ENCODE peak calls at places on chromosome 4, in seven cellular contexts. O, W, D, A, B, S and H are unnamed samples.

GRCh38 chr4:65968873-65969272 is 298.6 kb upstream of the EPHA5 start:
- DNase-seq in W (no peak), D (no peak), O (no peak), S (no peak), A (no peak), B (no peak), H (no peak)

GRCh38 chr4:26298198-26298950 is 22.4 kb upstream of the RBPJ start:
- DNase-seq in W (no peak), D (no peak), S (no peak), O (no peak), B (no peak), A (no peak), H (no peak)

GRCh38 chr4:41213563-41214157 is 682 bp downstream of the APBB2 start:
- DNase-seq in O (no peak), B (no peak), A (peak; percentile 18), W (no peak), D (no peak), S (peak; percentile 31), H (peak; percentile 17)

GRCh38 chr4:78513411-78513975 is 38.1 kb upstream of the ANXA3 start:
- DNase-seq in W (no peak), B (no peak), O (no peak), S (no peak), A (no peak), D (no peak), H (no peak)

GRCh38 chr4:7121174-7121573 is 53.3 kb upstream of the GRPEL1 start:
- DNase-seq in S (no peak), W (no peak), B (no peak), D (no peak), O (no peak), A (no peak), H (no peak)

GRCh38 chr4:155759372-155760252 is 791 bp downstream of the GUCY1B1 start:
- DNase-seq in W (no peak), B (no peak), D (no peak), O (peak; percentile 25), A (peak; percentile 14), S (peak; percentile 37), H (peak; percentile 64)

GRCh38 chr4:148141536-148141935 is 300.7 kb downstream of the NR3C2 start:
- DNase-seq in W (no peak), D (no peak), S (no peak), O (no peak), A (no peak), B (no peak), H (no peak)

GRCh38 chr4:16123356-16124084 is 39.7 kb upstream of the PROM1 start:
- DNase-seq in S (peak; percentile 94), B (no peak), A (no peak), W (no peak), D (no peak), O (peak; percentile 39), H (no peak)

GRCh38 chr4:122309988-122310626 is 68.7 kb upstream of the ADAD1 start:
- DNase-seq in O (no peak), D (no peak), B (no peak), A (no peak), W (no peak), S (no peak), H (no peak)

GRCh38 chr4:21202959-21203358 is 502.7 kb downstream of the PACRGL start:
- DNase-seq in A (no peak), S (no peak), B (no peak), W (no peak), D (no peak), O (no peak), H (no peak)

GRCh38 chr4:3229328-3229727 is 19.6 kb upstream of the MSANTD1 start:
- DNase-seq in D (no peak), W (no peak), B (no peak), A (no peak), O (no peak), S (no peak), H (no peak)

GRCh38 chr4:52096048-52096447 is 44.9 kb downstream of the SPATA18 start:
- DNase-seq in O (no peak), W (no peak), D (no peak), B (no peak), A (no peak), S (no peak), H (no peak)

GRCh38 chr4:175779081-175779620 is 32.9 kb downstream of the GPM6A start:
- DNase-seq in O (no peak), B (no peak), D (no peak), S (no peak), W (no peak), A (no peak), H (no peak)

GRCh38 chr4:73871911-73872310 is 2.7 kb downstream of the CXCL1 start:
- DNase-seq in D (no peak), A (no peak), O (no peak), S (no peak), B (no peak), W (no peak), H (no peak)

GRCh38 chr4:55175779-55176231 is 50.4 kb upstream of the KDR start:
- DNase-seq in D (no peak), W (peak; percentile 50), O (no peak), B (no peak), A (no peak), S (no peak), H (no peak)

GRCh38 chr4:41693629-41694028 is 54.9 kb downstream of the PHOX2B start:
- DNase-seq in O (no peak), B (no peak), S (peak; percentile 28), D (no peak), W (no peak), A (no peak), H (peak; percentile 25)

GRCh38 chr4:31370866-31371465 is 650.8 kb downstream of the PCDH7 start:
- DNase-seq in A (no peak), O (no peak), B (no peak), D (no peak), S (peak; percentile 38), W (peak; percentile 30), H (peak; percentile 29)

GRCh38 chr4:62394751-62395150 is 1194.6 kb downstream of the ADGRL3 start:
- DNase-seq in D (no peak), A (no peak), B (no peak), O (no peak), S (no peak), W (no peak), H (no peak)

GRCh38 chr4:8494983-8495548 is 54.5 kb downstream of the TRMT44 start:
- DNase-seq in S (no peak), W (no peak), O (no peak), A (no peak), B (no peak), D (no peak), H (no peak)

GRCh38 chr4:5788144-5788543 is 77.1 kb downstream of the EVC start:
- DNase-seq in D (no peak), A (no peak), B (no peak), O (no peak), W (no peak), S (no peak), H (no peak)

GRCh38 chr4:7710126-7710525 is 229.5 kb downstream of the AFAP1 start:
- DNase-seq in A (no peak), S (no peak), O (no peak), B (no peak), W (no peak), D (no peak), H (no peak)

GRCh38 chr4:159237975-159238374 is 135.1 kb downstream of the RAPGEF2 start:
- DNase-seq in A (no peak), S (no peak), O (no peak), D (no peak), W (no peak), B (no peak), H (no peak)

GRCh38 chr4:140144937-140145336 is 9.0 kb downstream of the MAML3 start:
- DNase-seq in B (no peak), A (no peak), W (no peak), D (no peak), O (no peak), S (no peak), H (no peak)

GRCh38 chr4:88335092-88335665 is 43.5 kb upstream of the HERC6 start:
- DNase-seq in B (no peak), A (no peak), D (no peak), S (no peak), W (no peak), O (no peak), H (no peak)

GRCh38 chr4:1330761-1331590 is 16.0 kb upstream of the UVSSA start:
- DNase-seq in B (peak; percentile 87), A (peak; percentile 58), W (no peak), S (no peak), O (no peak), D (no peak), H (no peak)

GRCh38 chr4:57037982-57038604 is 59.4 kb downstream of the POLR2B start:
- DNase-seq in O (peak; percentile 67), D (no peak), B (no peak), S (peak; percentile 39), W (no peak), A (peak; percentile 51), H (peak; percentile 77)

GRCh38 chr4:8316911-8317351 is 47.4 kb downstream of the HTRA3 start:
- DNase-seq in D (no peak), O (peak; percentile 18), W (no peak), S (no peak), B (no peak), A (no peak), H (no peak)

GRCh38 chr4:109910261-109910660 is 2.4 kb upstream of the EGF start:
- DNase-seq in D (no peak), S (no peak), O (no peak), W (no peak), A (no peak), B (no peak), H (no peak)

GRCh38 chr4:153541426-153542096 is 75.4 kb downstream of the TMEM131L start:
- DNase-seq in O (no peak), A (peak; percentile 43), W (peak; percentile 86), B (no peak), D (no peak), S (no peak), H (no peak)

GRCh38 chr4:26330186-26330787 is 9.5 kb downstream of the RBPJ start:
- DNase-seq in D (peak; percentile 27), W (no peak), O (no peak), A (no peak), B (peak; percentile 22), S (peak; percentile 67), H (peak; percentile 19)

GRCh38 chr4:121726642-121727268 is 30.0 kb upstream of the ANXA5 start:
- DNase-seq in A (no peak), S (peak; percentile 7), D (peak; percentile 9), B (peak; percentile 34), W (peak; percentile 53), O (no peak), H (peak; percentile 56)

GRCh38 chr4:131488772-131489171 is 1660.3 kb upstream of the PCDH10 start:
- DNase-seq in B (no peak), W (no peak), D (no peak), O (no peak), A (no peak), S (no peak), H (no peak)

GRCh38 chr4:164731827-164732474 is 22.0 kb upstream of the SMIM31 start:
- DNase-seq in B (peak; percentile 3), S (peak; percentile 1), A (peak; percentile 59), D (no peak), O (peak; percentile 31), W (peak; percentile 10), H (peak; percentile 68)

GRCh38 chr4:26807330-26807729 is 53.3 kb upstream of the STIM2 start:
- DNase-seq in A (no peak), O (no peak), B (no peak), S (no peak), D (no peak), W (no peak), H (no peak)

GRCh38 chr4:74794341-74794801 is at the start of gene BTC:
- DNase-seq in B (no peak), A (peak; percentile 4), S (peak; percentile 47), W (no peak), O (peak; percentile 77), D (peak; percentile 34), H (no peak)

GRCh38 chr4:40656221-40656863 is 26.7 kb upstream of the RBM47 start:
- DNase-seq in S (no peak), B (no peak), W (no peak), A (no peak), D (no peak), O (no peak), H (no peak)

GRCh38 chr4:67988986-67989385 is 25.7 kb upstream of the TMPRSS11A start:
- DNase-seq in O (no peak), S (no peak), B (no peak), A (no peak), D (no peak), W (no peak), H (no peak)

GRCh38 chr4:38106886-38107514 is 146.8 kb downstream of the PTTG2 start:
- DNase-seq in O (no peak), B (no peak), D (no peak), W (no peak), S (no peak), A (no peak), H (no peak)